ENCODE peak calls at places on chromosomes 7 and 10, in five cellular contexts. L is GM12892, B is GM12878, X is K562, Q is SK-N-SH. E is an unnamed sample.

GRCh38 chr7:132118641-132119040 is 457.6 kb downstream of the PLXNA4 start:
- DNase-seq in Q (no peak), L (no peak), X (no peak), B (no peak), E (no peak)

GRCh38 chr7:33888206-33888605 is 17.1 kb upstream of the BMPER start:
- DNase-seq in L (no peak), Q (no peak), X (no peak), B (no peak), E (no peak)

GRCh38 chr10:74932648-74933047 is 106.2 kb downstream of the KAT6B start:
- DNase-seq in Q (no peak), L (no peak), B (no peak), X (no peak), E (no peak)

GRCh38 chr10:96789571-96790108 is 42.5 kb upstream of the LCOR start:
- DNase-seq in X (peak), L (no peak), Q (no peak), B (peak), E (no peak)

GRCh38 chr7:128075536-128076095 is 44.4 kb upstream of the LRRC4 start:
- DNase-seq in X (no peak), Q (peak), B (no peak), L (no peak), E (no peak)

GRCh38 chr10:130498934-130499333 is 362.7 kb downstream of the GLRX3 start:
- DNase-seq in Q (no peak), X (no peak), B (no peak), L (no peak), E (no peak)

GRCh38 chr7:2757361-2757903 is 69.4 kb downstream of the AMZ1 start:
- DNase-seq in B (no peak), X (no peak), Q (peak), L (no peak), E (no peak)

GRCh38 chr7:98174334-98175259 is 36.6 kb upstream of the BHLHA15 start:
- DNase-seq in Q (no peak), X (no peak), B (no peak), L (no peak), E (no peak)

GRCh38 chr7:23852135-23852534 is 142.1 kb downstream of the STK31 start:
- DNase-seq in L (no peak), B (no peak), X (no peak), Q (no peak), E (no peak)

GRCh38 chr7:70807650-70808049 is 324.3 kb upstream of the GALNT17 start:
- DNase-seq in Q (no peak), X (no peak), B (no peak), L (no peak), E (no peak)

GRCh38 chr10:109866995-109867635 is 56.2 kb downstream of the XPNPEP1 start:
- DNase-seq in L (no peak), Q (no peak), B (no peak), X (no peak), E (no peak)

GRCh38 chr10:29392376-29393021 is 103.6 kb downstream of the LYZL1 start:
- DNase-seq in X (peak), B (no peak), Q (peak), L (peak), E (no peak)

GRCh38 chr10:91032614-91033248 is 111.8 kb upstream of the ANKRD1 start:
- DNase-seq in X (no peak), L (no peak), B (no peak), Q (no peak), E (no peak)

GRCh38 chr10:71865561-71866041 is 14.6 kb upstream of the PSAP start:
- DNase-seq in X (no peak), L (no peak), B (no peak), Q (no peak), E (no peak)

GRCh38 chr10:88848499-88848898 is 3.1 kb downstream of the ANKRD22 start:
- DNase-seq in B (no peak), L (no peak), Q (no peak), X (no peak), E (no peak)

GRCh38 chr7:81684513-81685262 is 85.2 kb downstream of the HGF start:
- DNase-seq in Q (peak), X (no peak), L (no peak), B (peak), E (no peak)

GRCh38 chr10:70267161-70267933 is 16.5 kb downstream of the NPFFR1 start:
- DNase-seq in X (peak), L (no peak), B (no peak), Q (no peak), E (no peak)

GRCh38 chr7:836429-836828 is 4.2 kb downstream of the SUN1 start:
- DNase-seq in X (no peak), B (no peak), Q (peak), L (no peak), E (no peak)

GRCh38 chr10:121928528-121928884 is 675 bp upstream of the ATE1 start:
- DNase-seq in B (no peak), X (no peak), Q (no peak), L (peak), E (no peak)

GRCh38 chr10:97903128-97904025 is 53.7 kb downstream of the GOLGA7B start:
- DNase-seq in L (no peak), B (no peak), X (no peak), Q (no peak), E (no peak)

GRCh38 chr10:97901381-97901780 is 51.7 kb downstream of the GOLGA7B start:
- DNase-seq in B (no peak), X (peak), L (no peak), Q (no peak), E (no peak)

GRCh38 chr10:97904576-97904975 is 54.9 kb downstream of the GOLGA7B start:
- DNase-seq in B (no peak), X (no peak), L (no peak), Q (no peak), E (no peak)

GRCh38 chr10:97905276-97905675 is 55.6 kb downstream of the GOLGA7B start:
- DNase-seq in X (no peak), L (no peak), Q (no peak), B (no peak), E (no peak)

GRCh38 chr10:97904026-97904410 is 54.4 kb downstream of the GOLGA7B start:
- DNase-seq in Q (peak), L (no peak), X (no peak), B (no peak), E (no peak)
- TF ChIP-seq TAF1 in Q (no peak), L (no peak), X (no peak), B (no peak), E (no peak)

DNA sequence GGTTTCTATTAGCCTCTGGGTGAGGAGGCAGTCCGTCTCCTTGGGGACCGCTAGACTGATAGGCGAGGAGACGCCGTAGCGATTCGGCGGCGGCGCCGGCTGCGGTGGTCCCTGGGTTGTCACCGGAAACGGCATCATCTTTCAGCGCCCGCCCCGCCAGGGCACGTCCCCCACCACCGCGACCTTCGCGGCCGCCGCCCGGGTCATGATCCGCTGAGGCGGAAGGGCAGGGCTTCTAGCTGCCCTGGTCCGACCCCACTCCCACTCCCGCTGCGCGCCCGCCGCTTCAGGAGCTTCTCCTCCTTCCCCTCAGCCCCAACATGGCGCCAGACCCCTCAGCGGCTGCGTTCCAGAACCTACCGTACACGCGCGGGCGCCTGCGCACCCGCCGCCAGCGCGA is at the start of gene PAPOLB:
- DNase-seq in X (no peak), L (no peak), B (no peak), Q (no peak), E (no peak)
- TF ChIP-seq TAF1 in X (no peak), L (no peak), B (no peak), Q (no peak), E (no peak)

GRCh38 chr10:112287844-112288243 is 4.6 kb downstream of the TECTB start:
- DNase-seq in L (no peak), Q (no peak), X (no peak), B (no peak), E (no peak)
- TF ChIP-seq TAF1 in L (no peak), Q (no peak), X (no peak), B (no peak), E (no peak)

GRCh38 chr10:16698457-16698856 is 118.8 kb downstream of the RSU1 start:
- DNase-seq in Q (no peak), B (no peak), X (no peak), L (no peak), E (no peak)
- TF ChIP-seq TAF1 in Q (no peak), B (no peak), X (no peak), L (no peak), E (no peak)

GRCh38 chr10:4809156-4809555 is 16.9 kb upstream of the AKR1E2 start:
- DNase-seq in B (no peak), X (no peak), L (no peak), Q (no peak), E (no peak)
- TF ChIP-seq TAF1 in B (no peak), X (no peak), L (no peak), Q (no peak), E (no peak)

GRCh38 chr7:11737723-11738122 is 94.3 kb downstream of the THSD7A start:
- DNase-seq in Q (no peak), L (no peak), B (no peak), X (no peak), E (no peak)
- TF ChIP-seq TAF1 in Q (no peak), L (no peak), B (no peak), X (no peak), E (no peak)